ENCODE peak calls at places on chromosomes 11 and 22, in six cellular contexts. One of them, this sample, is unnamed.

GRCh38 chr11:84480151-84480550 is 1147.0 kb downstream of the DLG2 start:
- DNase-seq in fibroblast of pulmonary artery: no peak
- DNase-seq in head of caudate nucleus: no peak
- DNase-seq in progenitor cell of endocrine pancreas: no peak
- DNase-seq in fibroblast of mammary gland: no peak
- DNase-seq in WTC11: no peak
- DNase-seq in this sample: no peak

GRCh38 chr22:44159230-44159629 is 21.5 kb upstream of the PARVG start:
- DNase-seq in fibroblast of pulmonary artery: peak; percentile 55
- DNase-seq in head of caudate nucleus: no peak
- DNase-seq in progenitor cell of endocrine pancreas: no peak
- DNase-seq in fibroblast of mammary gland: no peak
- DNase-seq in WTC11: no peak
- DNase-seq in this sample: no peak

GRCh38 chr11:18608373-18608772 is 8.8 kb downstream of the MISFA start:
- DNase-seq in fibroblast of pulmonary artery: peak; percentile 66
- DNase-seq in head of caudate nucleus: no peak
- DNase-seq in progenitor cell of endocrine pancreas: no peak
- DNase-seq in fibroblast of mammary gland: no peak
- DNase-seq in WTC11: no peak
- DNase-seq in this sample: no peak

GRCh38 chr11:102572537-102573220 is 42.1 kb upstream of the MMP7 start:
- DNase-seq in fibroblast of pulmonary artery: no peak
- DNase-seq in head of caudate nucleus: no peak
- DNase-seq in progenitor cell of endocrine pancreas: no peak
- DNase-seq in fibroblast of mammary gland: peak; percentile 14
- DNase-seq in WTC11: no peak
- DNase-seq in this sample: no peak

GRCh38 chr22:44497218-44497903 is 672 bp downstream of the RTL6 start:
- DNase-seq in fibroblast of pulmonary artery: peak; percentile 26
- DNase-seq in head of caudate nucleus: no peak
- DNase-seq in progenitor cell of endocrine pancreas: no peak
- DNase-seq in fibroblast of mammary gland: peak; percentile 53
- DNase-seq in WTC11: peak; percentile 22
- DNase-seq in this sample: no peak

GRCh38 chr11:116605543-116605942 is 167.2 kb downstream of the BUD13 start:
- DNase-seq in fibroblast of pulmonary artery: peak; percentile 36
- DNase-seq in head of caudate nucleus: no peak
- DNase-seq in progenitor cell of endocrine pancreas: peak; percentile 88
- DNase-seq in fibroblast of mammary gland: peak; percentile 6
- DNase-seq in WTC11: peak; percentile 95
- DNase-seq in this sample: peak; percentile 90

GRCh38 chr11:66784575-66784974 is 55.6 kb upstream of the SPTBN2 start:
- DNase-seq in fibroblast of pulmonary artery: no peak
- DNase-seq in head of caudate nucleus: no peak
- DNase-seq in progenitor cell of endocrine pancreas: no peak
- DNase-seq in fibroblast of mammary gland: no peak
- DNase-seq in WTC11: no peak
- DNase-seq in this sample: no peak

GRCh38 chr11:8839306-8839956 is 71.6 kb upstream of the AKIP1 start:
- DNase-seq in fibroblast of pulmonary artery: no peak
- DNase-seq in head of caudate nucleus: no peak
- DNase-seq in progenitor cell of endocrine pancreas: no peak
- DNase-seq in fibroblast of mammary gland: no peak
- DNase-seq in WTC11: no peak
- DNase-seq in this sample: peak; percentile 86

This sample was measured in islet precursor cell.